ENCODE peak calls at places on chromosomes 2 and 18, in five cellular contexts. L is CD8-positive, alpha-beta memory T cell; Q is hippocampal formation; U is activated CD4-positive, alpha-beta T cell treated with anti-CD3 and anti-CD28 coated beads, Interleukin-2, amount 50 U/mL, for 24 hours; J is cardiac muscle cell. W is an unnamed sample.

GRCh38 chr2:231640646-231641111 is 48.0 kb downstream of the TEX44 start:
- DNase-seq in Q (peak), J (no peak), L (no peak), U (no peak), W (peak)

GRCh38 chr2:112712903-112713584 is 7.8 kb upstream of the NT5DC4 start:
- DNase-seq in U (no peak), L (no peak), J (peak), Q (no peak), W (no peak)

GRCh38 chr2:213065583-213066444 is 85.6 kb downstream of the IKZF2 start:
- DNase-seq in L (peak), J (peak), U (peak), Q (no peak), W (peak)

GRCh38 chr2:9205481-9205880 is 1.1 kb upstream of the ASAP2 start:
- DNase-seq in J (no peak), U (no peak), Q (no peak), L (no peak), W (no peak)

GRCh38 chr18:48441405-48441881 is 32.3 kb upstream of the ZBTB7C start:
- DNase-seq in L (no peak), U (no peak), Q (no peak), J (peak), W (peak)

GRCh38 chr2:150526827-150527226 is 39.4 kb upstream of the RND3 start:
- DNase-seq in L (no peak), Q (no peak), U (no peak), J (peak), W (no peak)

GRCh38 chr18:53148056-53148574 is 808.1 kb downstream of the DCC start:
- DNase-seq in J (no peak), L (no peak), U (no peak), Q (no peak), W (no peak)

GRCh38 chr2:28956890-28957289 is 24.2 kb upstream of the TOGARAM2 start:
- DNase-seq in J (peak), Q (no peak), U (no peak), L (no peak), W (no peak)

GRCh38 chr18:39667905-39668304 is 2102.3 kb upstream of the CELF4 start:
- DNase-seq in U (no peak), L (no peak), J (no peak), Q (no peak), W (no peak)

GRCh38 chr2:220654322-220654721 is 917.8 kb downstream of the EPHA4 start:
- DNase-seq in Q (no peak), L (no peak), J (no peak), U (no peak), W (no peak)